ENCODE peak calls at places on chromosomes 6 and 20, in four cellular contexts. D is neural progenitor cell, A is colonic mucosa, L is gastrocnemius medialis. Q is an unnamed sample.

GRCh38 chr6:117483645-117484016 is 1.2 kb downstream of the DCBLD1 start:
- DNase-seq in D (no peak), A (no peak), L (no peak), Q (no peak)

GRCh38 chr6:43698584-43699349 is 11.2 kb upstream of the MRPS18A start:
- DNase-seq in D (peak), A (peak), L (peak), Q (peak)

GRCh38 chr20:47349365-47350180 is 6.9 kb downstream of the ZMYND8 start:
- DNase-seq in D (peak), A (no peak), L (no peak), Q (no peak)

GRCh38 chr20:168876-169275 is 11.6 kb downstream of the DEFB127 start:
- DNase-seq in D (no peak), A (no peak), L (no peak), Q (no peak)

GRCh38 chr20:50534567-50534966 is 24.4 kb downstream of the PTPN1 start:
- DNase-seq in D (no peak), A (no peak), L (no peak), Q (no peak)

GRCh38 chr6:39812853-39813533 is 20.8 kb downstream of the DAAM2 start:
- DNase-seq in D (no peak), A (no peak), L (no peak), Q (no peak)

GRCh38 chr20:56249244-56249955 is 868 bp downstream of the MC3R start:
- DNase-seq in D (peak), A (peak), L (no peak), Q (no peak)

GRCh38 chr6:55433446-55434130 is 106.3 kb downstream of the GFRAL start:
- DNase-seq in D (peak), A (no peak), L (no peak), Q (no peak)

GRCh38 chr6:28810655-28811053 is 113.1 kb downstream of the TRIM27 start:
- DNase-seq in D (peak), A (no peak), L (no peak), Q (no peak)

GRCh38 chr20:43849496-43850197 is 65.0 kb upstream of the TOX2 start:
- DNase-seq in D (no peak), A (peak), L (no peak), Q (no peak)

GRCh38 chr20:45965169-45966002 is 6.6 kb downstream of the ZNF335 start:
- DNase-seq in D (no peak), A (no peak), L (no peak), Q (peak)

GRCh38 chr6:35219683-35220326 is 6.0 kb downstream of the SCUBE3 start:
- DNase-seq in D (no peak), A (no peak), L (no peak), Q (no peak)

GRCh38 chr20:62910777-62911497 is 15.4 kb downstream of the DIDO1 start:
- DNase-seq in D (no peak), A (no peak), L (no peak), Q (no peak)

GRCh38 chr20:57306747-57307146 is 22.9 kb upstream of the SPO11 start:
- DNase-seq in D (no peak), A (no peak), L (no peak), Q (no peak)

GRCh38 chr6:42372699-42373098 is 79.0 kb downstream of the TRERF1 start:
- DNase-seq in D (no peak), A (no peak), L (no peak), Q (no peak)

GRCh38 chr6:149472241-149472640 is 12.6 kb downstream of the ZC3H12D start:
- DNase-seq in D (no peak), A (no peak), L (no peak), Q (no peak)

GRCh38 chr6:106186714-106187113 is 100.6 kb downstream of the PRDM1 start:
- DNase-seq in D (no peak), A (no peak), L (no peak), Q (no peak)

GRCh38 chr6:140027239-140027638 is 652.8 kb upstream of the CITED2 start:
- DNase-seq in D (no peak), A (no peak), L (no peak), Q (no peak)

DNA sequence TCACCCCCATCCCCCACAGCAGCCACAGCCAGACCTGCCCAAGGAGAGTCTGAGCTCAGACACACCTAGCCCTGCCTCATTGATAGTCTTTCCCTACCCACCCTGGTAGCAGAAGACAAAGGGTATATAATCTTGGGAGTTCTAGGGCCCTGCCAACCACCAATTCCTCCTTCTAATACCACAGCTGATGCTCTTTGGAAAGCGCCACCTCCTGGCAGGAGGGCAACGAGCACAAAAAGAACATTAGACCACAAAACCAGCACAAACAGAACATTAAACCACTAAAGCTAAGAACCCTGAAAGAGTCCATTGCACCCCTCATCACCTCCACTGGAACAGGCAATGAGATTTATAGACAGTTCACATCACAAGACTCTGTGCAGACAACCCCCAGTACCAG is 195.8 kb upstream of the FUT9 start:
- DNase-seq in D (no peak), A (no peak), L (no peak), Q (no peak)
- TF ChIP-seq CTCF in D (peak), A (no peak), L (no peak), Q (no peak)

GRCh38 chr6:7974932-7975763 is 64.6 kb upstream of the TXNDC5 start:
- DNase-seq in D (no peak), A (peak), L (peak), Q (peak)
- H3K4me3 ChIP-seq in D (no peak), A (no peak), L (no peak), Q (no peak)

GRCh38 chr6:17705778-17706579 is 746 bp downstream of the NUP153 start:
- DNase-seq in D (peak), A (peak), L (peak), Q (peak)
- TF ChIP-seq CTCF in D (peak), A (no peak), L (peak), Q (no peak)

GRCh38 chr6:167643716-167644115 is 183.0 kb upstream of the AFDN start:
- DNase-seq in D (no peak), A (no peak), L (no peak), Q (no peak)

GRCh38 chr6:167643223-167643622 is 183.5 kb upstream of the AFDN start:
- DNase-seq in D (no peak), A (no peak), L (no peak), Q (no peak)

GRCh38 chr6:167645383-167645782 is 181.3 kb upstream of the AFDN start:
- DNase-seq in D (no peak), A (no peak), L (no peak), Q (no peak)

GRCh38 chr6:167647333-167647732 is 179.4 kb upstream of the AFDN start:
- DNase-seq in D (no peak), A (no peak), L (no peak), Q (no peak)

DNA sequence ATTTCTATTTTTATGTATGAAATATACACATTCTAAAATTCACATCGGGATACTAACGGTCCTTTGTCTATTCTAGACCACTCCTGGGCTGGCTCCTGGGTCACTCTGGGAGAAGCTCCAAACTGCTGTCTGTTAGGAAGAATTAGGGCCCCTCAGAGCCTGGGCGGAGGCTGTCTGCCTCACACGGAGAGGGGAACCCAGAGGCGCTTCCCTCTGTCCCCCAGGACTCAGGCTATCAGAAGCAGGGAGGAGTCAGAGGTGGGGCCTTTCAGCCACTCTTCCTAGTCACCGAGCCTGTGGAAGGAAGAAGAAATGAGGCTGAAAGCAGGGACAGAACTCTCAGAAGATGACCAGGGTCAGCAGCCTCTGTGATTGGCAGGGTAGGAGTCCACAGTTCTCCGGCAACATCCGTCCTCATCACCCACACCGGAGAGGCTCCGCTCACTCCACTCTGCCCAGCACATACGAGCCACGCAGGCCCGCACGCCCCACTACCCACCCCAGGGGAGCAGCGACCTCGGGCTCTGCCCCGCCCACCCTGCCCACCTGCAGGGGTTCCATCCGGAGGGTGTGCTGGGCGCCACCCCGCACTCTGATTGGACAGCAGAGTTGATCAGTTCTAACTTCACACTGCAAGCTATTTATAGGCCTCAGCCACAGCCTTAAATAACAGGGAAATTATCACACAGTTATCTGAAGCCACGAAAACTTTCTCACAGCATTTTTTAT is 182.1 kb upstream of the AFDN start:
- DNase-seq in D (no peak), A (no peak), L (no peak), Q (no peak)
- H3K4me3 ChIP-seq in D (no peak), A (no peak), L (no peak), Q (no peak)

DNA sequence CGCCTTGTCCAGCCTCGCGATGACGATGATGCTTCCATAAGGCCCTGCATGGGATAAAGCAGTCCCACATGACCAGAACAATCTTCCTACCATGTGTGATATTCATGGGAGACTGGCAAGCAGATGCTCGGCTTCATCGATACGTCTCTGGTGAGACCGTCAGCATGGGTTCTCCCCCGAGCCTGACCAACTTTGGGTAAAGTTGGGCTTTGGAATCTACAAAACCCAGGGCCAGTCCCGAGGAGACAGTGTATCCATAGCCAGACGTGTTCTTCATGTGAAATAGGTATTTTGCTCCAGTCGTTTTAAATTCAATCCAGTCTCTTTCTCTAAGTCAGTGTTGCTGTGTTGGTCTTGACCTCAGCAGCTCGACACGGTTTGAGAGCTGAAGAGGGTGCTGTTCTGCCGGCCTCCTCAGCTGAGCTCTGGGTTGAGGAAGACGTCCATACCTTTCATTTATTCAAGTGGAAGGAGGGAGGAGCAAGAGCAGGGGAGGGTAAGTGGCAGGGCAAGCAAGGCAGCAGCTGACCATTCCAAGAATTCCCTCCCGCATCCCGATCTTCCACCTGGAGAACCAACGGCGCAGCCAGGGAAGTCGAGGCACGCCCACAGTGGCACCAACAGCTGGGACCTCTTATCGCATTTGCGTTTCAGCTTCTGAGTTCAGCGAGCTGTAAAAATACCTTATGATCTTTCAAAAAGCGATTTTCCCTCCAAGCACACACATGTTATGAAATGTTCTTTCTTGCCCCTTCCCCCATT is 64.0 kb upstream of the THBS2 start:
- DNase-seq in D (no peak), A (no peak), L (no peak), Q (no peak)
- TF ChIP-seq CTCF in D (no peak), A (no peak), L (no peak), Q (no peak)

GRCh38 chr6:131628726-131629125 is 684 bp upstream of the MED23 start:
- DNase-seq in D (no peak), A (no peak), L (no peak), Q (no peak)
- H3K4me3 ChIP-seq in D (peak), A (no peak), L (peak), Q (peak)

Q was measured in tibial artery.